ENCODE peak calls at places on chromosomes 7 and 10, in seven cellular contexts. One of them, this sample, is unnamed.

GRCh38 chr10:77641788-77642397 is 4.3 kb upstream of the KCNMA1 start:
- DNase-seq in suprapubic skin: no peak
- DNase-seq in transverse colon: peak
- DNase-seq in stomach: peak
- DNase-seq in body of pancreas: peak
- DNase-seq in IMR-90: peak
- DNase-seq in esophagus squamous epithelium: no peak
- DNase-seq in this sample: peak

GRCh38 chr10:16521311-16522016 is at the start of gene C1QL3:
- DNase-seq in esophagus squamous epithelium: no peak
- DNase-seq in IMR-90: peak
- DNase-seq in suprapubic skin: no peak
- DNase-seq in body of pancreas: peak
- DNase-seq in stomach: peak
- DNase-seq in transverse colon: no peak
- DNase-seq in this sample: peak

GRCh38 chr7:122402235-122402634 is 97.7 kb upstream of the FEZF1 start:
- DNase-seq in esophagus squamous epithelium: no peak
- DNase-seq in suprapubic skin: no peak
- DNase-seq in stomach: no peak
- DNase-seq in body of pancreas: no peak
- DNase-seq in transverse colon: no peak
- DNase-seq in IMR-90: no peak
- DNase-seq in this sample: no peak

GRCh38 chr10:5944389-5945202 is 32.7 kb downstream of the IL15RA start:
- DNase-seq in IMR-90: peak
- DNase-seq in esophagus squamous epithelium: no peak
- DNase-seq in transverse colon: peak
- DNase-seq in stomach: peak
- DNase-seq in suprapubic skin: peak
- DNase-seq in body of pancreas: peak
- DNase-seq in this sample: peak

GRCh38 chr7:129664029-129665012 is 52.8 kb downstream of the NRF1 start:
- DNase-seq in transverse colon: no peak
- DNase-seq in IMR-90: peak
- DNase-seq in body of pancreas: no peak
- DNase-seq in suprapubic skin: no peak
- DNase-seq in esophagus squamous epithelium: no peak
- DNase-seq in stomach: no peak
- DNase-seq in this sample: no peak

GRCh38 chr10:17782921-17783665 is 26.1 kb upstream of the MRC1 start:
- DNase-seq in transverse colon: no peak
- DNase-seq in IMR-90: peak
- DNase-seq in stomach: peak
- DNase-seq in body of pancreas: no peak
- DNase-seq in suprapubic skin: no peak
- DNase-seq in esophagus squamous epithelium: no peak
- DNase-seq in this sample: peak

GRCh38 chr7:46201966-46202365 is 280.9 kb upstream of the IGFBP3 start:
- DNase-seq in esophagus squamous epithelium: no peak
- DNase-seq in body of pancreas: no peak
- DNase-seq in IMR-90: peak
- DNase-seq in transverse colon: no peak
- DNase-seq in stomach: no peak
- DNase-seq in suprapubic skin: no peak
- DNase-seq in this sample: no peak

GRCh38 chr7:69982197-69982596 is 383.9 kb downstream of the AUTS2 start:
- DNase-seq in suprapubic skin: no peak
- DNase-seq in stomach: no peak
- DNase-seq in esophagus squamous epithelium: no peak
- DNase-seq in IMR-90: no peak
- DNase-seq in transverse colon: no peak
- DNase-seq in body of pancreas: no peak
- DNase-seq in this sample: no peak

GRCh38 chr7:30852360-30852709 is 59.3 kb upstream of the AQP1 start:
- DNase-seq in IMR-90: no peak
- DNase-seq in esophagus squamous epithelium: no peak
- DNase-seq in suprapubic skin: no peak
- DNase-seq in transverse colon: no peak
- DNase-seq in body of pancreas: no peak
- DNase-seq in stomach: no peak
- DNase-seq in this sample: no peak

GRCh38 chr7:101537205-101537604 is 91.9 kb downstream of the MYL10 start:
- DNase-seq in IMR-90: peak
- DNase-seq in stomach: no peak
- DNase-seq in body of pancreas: no peak
- DNase-seq in suprapubic skin: no peak
- DNase-seq in esophagus squamous epithelium: no peak
- DNase-seq in transverse colon: no peak
- DNase-seq in this sample: no peak

GRCh38 chr7:132836746-132837145 is 245.1 kb downstream of the CHCHD3 start:
- DNase-seq in esophagus squamous epithelium: no peak
- DNase-seq in stomach: no peak
- DNase-seq in suprapubic skin: no peak
- DNase-seq in body of pancreas: no peak
- DNase-seq in IMR-90: peak
- DNase-seq in transverse colon: no peak
- DNase-seq in this sample: no peak

GRCh38 chr10:21494221-21495001 is 31.1 kb downstream of the SKIDA1 start:
- DNase-seq in stomach: no peak
- DNase-seq in body of pancreas: no peak
- DNase-seq in IMR-90: no peak
- DNase-seq in transverse colon: no peak
- DNase-seq in esophagus squamous epithelium: no peak
- DNase-seq in suprapubic skin: no peak
- DNase-seq in this sample: peak

GRCh38 chr10:16746856-16747255 is 70.4 kb downstream of the RSU1 start:
- DNase-seq in suprapubic skin: no peak
- DNase-seq in IMR-90: no peak
- DNase-seq in stomach: no peak
- DNase-seq in esophagus squamous epithelium: no peak
- DNase-seq in transverse colon: no peak
- DNase-seq in body of pancreas: no peak
- DNase-seq in this sample: no peak

GRCh38 chr7:103446046-103446520 is at the start of gene SLC26A5:
- DNase-seq in IMR-90: no peak
- DNase-seq in suprapubic skin: no peak
- DNase-seq in body of pancreas: peak
- DNase-seq in transverse colon: peak
- DNase-seq in stomach: peak
- DNase-seq in esophagus squamous epithelium: no peak
- DNase-seq in this sample: peak

GRCh38 chr10:122484276-122485060 is 23.1 kb downstream of the HTRA1 start:
- DNase-seq in transverse colon: no peak
- DNase-seq in IMR-90: no peak
- DNase-seq in body of pancreas: no peak
- DNase-seq in esophagus squamous epithelium: no peak
- DNase-seq in suprapubic skin: no peak
- DNase-seq in stomach: no peak
- DNase-seq in this sample: no peak

GRCh38 chr7:49783446-49783845 is 10.0 kb downstream of the VWC2 start:
- DNase-seq in IMR-90: no peak
- DNase-seq in suprapubic skin: no peak
- DNase-seq in body of pancreas: no peak
- DNase-seq in stomach: no peak
- DNase-seq in esophagus squamous epithelium: no peak
- DNase-seq in transverse colon: no peak
- DNase-seq in this sample: peak

GRCh38 chr7:67344481-67345193 is 348.0 kb downstream of the TYW1 start:
- DNase-seq in transverse colon: no peak
- DNase-seq in body of pancreas: no peak
- DNase-seq in stomach: no peak
- DNase-seq in IMR-90: no peak
- DNase-seq in suprapubic skin: no peak
- DNase-seq in esophagus squamous epithelium: no peak
- DNase-seq in this sample: no peak

GRCh38 chr7:15104411-15105092 is 202.0 kb upstream of the DGKB start:
- DNase-seq in esophagus squamous epithelium: no peak
- DNase-seq in IMR-90: no peak
- DNase-seq in stomach: no peak
- DNase-seq in body of pancreas: peak
- DNase-seq in suprapubic skin: no peak
- DNase-seq in transverse colon: no peak
- DNase-seq in this sample: no peak

GRCh38 chr10:48470893-48471805 is 133.7 kb downstream of the ARHGAP22 start:
- DNase-seq in transverse colon: no peak
- DNase-seq in body of pancreas: no peak
- DNase-seq in IMR-90: peak
- DNase-seq in esophagus squamous epithelium: no peak
- DNase-seq in stomach: peak
- DNase-seq in suprapubic skin: peak
- DNase-seq in this sample: no peak

GRCh38 chr10:87752571-87752970 is 65.5 kb downstream of the ATAD1 start:
- DNase-seq in esophagus squamous epithelium: no peak
- DNase-seq in body of pancreas: no peak
- DNase-seq in suprapubic skin: no peak
- DNase-seq in transverse colon: no peak
- DNase-seq in stomach: no peak
- DNase-seq in IMR-90: peak
- DNase-seq in this sample: no peak

GRCh38 chr10:133462512-133463305 is 9.0 kb downstream of the SCART1 start:
- DNase-seq in transverse colon: no peak
- DNase-seq in stomach: no peak
- DNase-seq in esophagus squamous epithelium: no peak
- DNase-seq in IMR-90: no peak
- DNase-seq in body of pancreas: no peak
- DNase-seq in suprapubic skin: no peak
- DNase-seq in this sample: no peak

GRCh38 chr7:68400783-68401182 is 1197.5 kb upstream of the AUTS2 start:
- DNase-seq in body of pancreas: no peak
- DNase-seq in esophagus squamous epithelium: no peak
- DNase-seq in transverse colon: no peak
- DNase-seq in IMR-90: no peak
- DNase-seq in suprapubic skin: no peak
- DNase-seq in stomach: no peak
- DNase-seq in this sample: no peak

GRCh38 chr7:111138196-111138569 is 47.3 kb downstream of the LRRN3 start:
- DNase-seq in transverse colon: peak
- DNase-seq in body of pancreas: peak
- DNase-seq in esophagus squamous epithelium: no peak
- DNase-seq in stomach: no peak
- DNase-seq in suprapubic skin: no peak
- DNase-seq in IMR-90: peak
- DNase-seq in this sample: peak
- H3K27ac ChIP-seq in transverse colon: no peak
- H3K27ac ChIP-seq in body of pancreas: no peak
- H3K27ac ChIP-seq in esophagus squamous epithelium: no peak
- H3K27ac ChIP-seq in stomach: no peak
- H3K27ac ChIP-seq in suprapubic skin: no peak
- H3K27ac ChIP-seq in IMR-90: no peak
- H3K27ac ChIP-seq in this sample: no peak

DNA sequence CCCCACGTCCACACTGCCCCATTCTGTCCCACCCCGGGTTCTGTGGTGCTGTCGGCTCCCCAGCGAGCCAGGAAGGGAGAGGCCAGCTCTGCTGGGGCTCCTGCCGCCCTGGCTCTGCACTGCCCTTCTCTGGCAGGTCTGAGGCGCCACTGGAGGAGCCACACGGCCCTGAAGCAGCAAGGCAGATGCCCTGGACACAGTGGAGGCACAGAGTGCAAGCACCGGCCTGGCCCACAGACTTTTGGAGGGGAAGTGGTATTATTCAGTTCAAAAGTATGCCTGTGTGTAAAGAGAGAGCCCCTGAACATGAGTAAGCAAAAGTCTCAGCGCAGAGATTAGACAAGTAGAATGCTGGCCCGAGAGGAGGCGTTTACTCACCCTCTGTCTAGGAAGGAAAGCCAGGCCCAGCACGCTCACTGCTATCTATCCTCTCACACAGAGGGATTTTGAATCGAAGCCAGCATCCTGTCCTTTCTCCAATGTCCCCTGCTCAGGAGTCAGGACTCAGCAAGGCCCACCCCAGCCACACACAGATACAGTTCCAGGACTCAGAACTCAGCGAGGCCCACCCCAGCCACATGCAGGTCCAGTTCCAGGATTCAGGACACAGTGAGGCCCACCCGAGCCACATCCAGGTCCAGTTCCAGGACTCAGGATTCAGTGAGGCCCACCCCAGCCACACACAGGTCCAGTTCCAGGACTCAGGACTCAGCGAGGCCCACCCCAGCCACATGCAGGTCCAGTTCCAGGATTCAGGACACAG is 115.0 kb downstream of the EGFR start:
- DNase-seq in body of pancreas: peak
- DNase-seq in suprapubic skin: peak
- DNase-seq in esophagus squamous epithelium: no peak
- DNase-seq in transverse colon: no peak
- DNase-seq in IMR-90: peak
- DNase-seq in stomach: peak
- DNase-seq in this sample: no peak
- TF ChIP-seq POLR2A in body of pancreas: no peak
- TF ChIP-seq POLR2A in suprapubic skin: no peak
- TF ChIP-seq POLR2A in esophagus squamous epithelium: no peak
- TF ChIP-seq POLR2A in transverse colon: no peak
- TF ChIP-seq POLR2A in IMR-90: peak
- TF ChIP-seq POLR2A in stomach: no peak
- TF ChIP-seq POLR2A in this sample: no peak

DNA sequence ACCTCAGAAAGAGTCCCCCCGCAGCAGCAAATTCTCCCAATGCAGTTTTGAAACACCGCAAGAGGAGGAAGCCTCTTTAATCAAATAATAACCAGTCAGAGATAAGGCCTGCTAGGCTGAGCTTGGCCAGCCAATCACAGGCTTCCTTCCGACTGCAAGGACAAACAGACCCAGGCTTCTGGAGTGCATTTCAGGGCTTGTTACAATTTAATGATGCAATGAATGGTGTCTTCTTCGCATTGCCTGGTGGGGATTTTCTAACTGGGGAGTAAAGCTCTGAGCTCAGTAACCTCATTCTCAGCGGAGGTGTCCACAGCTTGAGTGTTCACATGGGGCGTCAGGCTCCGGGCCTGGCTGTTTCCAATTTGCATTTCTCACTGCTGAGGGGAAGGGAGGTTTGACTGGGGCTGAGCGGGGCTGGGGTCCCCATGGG is 31.8 kb upstream of the GPAM start:
- DNase-seq in body of pancreas: peak
- DNase-seq in IMR-90: peak
- DNase-seq in transverse colon: no peak
- DNase-seq in suprapubic skin: no peak
- DNase-seq in stomach: peak
- DNase-seq in esophagus squamous epithelium: no peak
- DNase-seq in this sample: no peak
- H3K4me3 ChIP-seq in body of pancreas: no peak
- H3K4me3 ChIP-seq in IMR-90: no peak
- H3K4me3 ChIP-seq in transverse colon: no peak
- H3K4me3 ChIP-seq in suprapubic skin: no peak
- H3K4me3 ChIP-seq in stomach: no peak
- H3K4me3 ChIP-seq in esophagus squamous epithelium: no peak
- H3K4me3 ChIP-seq in this sample: no peak

GRCh38 chr10:73094986-73095478 is 1.6 kb downstream of the P4HA1 start:
- DNase-seq in transverse colon: no peak
- DNase-seq in suprapubic skin: no peak
- DNase-seq in esophagus squamous epithelium: no peak
- DNase-seq in stomach: no peak
- DNase-seq in IMR-90: no peak
- DNase-seq in body of pancreas: no peak
- DNase-seq in this sample: no peak
- H3K27ac ChIP-seq in transverse colon: peak
- H3K27ac ChIP-seq in suprapubic skin: peak
- H3K27ac ChIP-seq in esophagus squamous epithelium: peak
- H3K27ac ChIP-seq in stomach: peak
- H3K27ac ChIP-seq in IMR-90: peak
- H3K27ac ChIP-seq in body of pancreas: no peak
- H3K27ac ChIP-seq in this sample: peak

GRCh38 chr10:112375721-112376577 is 2.0 kb downstream of the ACSL5 start:
- DNase-seq in suprapubic skin: peak
- DNase-seq in stomach: peak
- DNase-seq in esophagus squamous epithelium: no peak
- DNase-seq in IMR-90: peak
- DNase-seq in transverse colon: peak
- DNase-seq in body of pancreas: peak
- DNase-seq in this sample: peak
- TF ChIP-seq POLR2A in suprapubic skin: no peak
- TF ChIP-seq POLR2A in stomach: no peak
- TF ChIP-seq POLR2A in esophagus squamous epithelium: peak
- TF ChIP-seq POLR2A in IMR-90: no peak
- TF ChIP-seq POLR2A in transverse colon: peak
- TF ChIP-seq POLR2A in body of pancreas: no peak
- TF ChIP-seq POLR2A in this sample: no peak

This sample was measured in thyroid gland.